ENCODE peak calls at places on chromosome 17, in seven cellular contexts. One of them, this sample, is unnamed.

GRCh38 chr17:40072481-40073346 is 9.9 kb downstream of the THRA start:
- DNase-seq in mesenchymal stem cell: no peak
- DNase-seq in neuronal stem cell: no peak
- DNase-seq in mesendoderm: no peak
- DNase-seq in H9: peak
- DNase-seq in H1: no peak
- DNase-seq in trophoblast cell: no peak
- DNase-seq in this sample: no peak

GRCh38 chr17:4579678-4580077 is 4.7 kb upstream of the SMTNL2 start:
- DNase-seq in mesenchymal stem cell: no peak
- DNase-seq in neuronal stem cell: no peak
- DNase-seq in mesendoderm: no peak
- DNase-seq in H9: no peak
- DNase-seq in H1: no peak
- DNase-seq in trophoblast cell: no peak
- DNase-seq in this sample: no peak

GRCh38 chr17:30551666-30552339 is 74.6 kb downstream of the GOSR1 start:
- DNase-seq in mesenchymal stem cell: no peak
- DNase-seq in neuronal stem cell: no peak
- DNase-seq in mesendoderm: no peak
- DNase-seq in H9: peak
- DNase-seq in H1: peak
- DNase-seq in trophoblast cell: peak
- DNase-seq in this sample: no peak

GRCh38 chr17:40550608-40551007 is 14.7 kb downstream of the CCR7 start:
- DNase-seq in mesenchymal stem cell: peak
- DNase-seq in neuronal stem cell: no peak
- DNase-seq in mesendoderm: no peak
- DNase-seq in H9: no peak
- DNase-seq in H1: no peak
- DNase-seq in trophoblast cell: no peak
- DNase-seq in this sample: peak

GRCh38 chr17:81328489-81328888 is 33.4 kb upstream of the SLC38A10 start:
- DNase-seq in mesenchymal stem cell: no peak
- DNase-seq in neuronal stem cell: no peak
- DNase-seq in mesendoderm: no peak
- DNase-seq in H9: no peak
- DNase-seq in H1: no peak
- DNase-seq in trophoblast cell: no peak
- DNase-seq in this sample: no peak

GRCh38 chr17:36885161-36885735 is 52.0 kb upstream of the LHX1 start:
- DNase-seq in mesenchymal stem cell: no peak
- DNase-seq in neuronal stem cell: no peak
- DNase-seq in mesendoderm: peak
- DNase-seq in H9: no peak
- DNase-seq in H1: no peak
- DNase-seq in trophoblast cell: no peak
- DNase-seq in this sample: no peak

GRCh38 chr17:55830699-55831098 is 79.8 kb downstream of the PCTP start:
- DNase-seq in mesenchymal stem cell: no peak
- DNase-seq in neuronal stem cell: no peak
- DNase-seq in mesendoderm: no peak
- DNase-seq in H9: no peak
- DNase-seq in H1: no peak
- DNase-seq in trophoblast cell: no peak
- DNase-seq in this sample: no peak

GRCh38 chr17:16379654-16380053 is 1.2 kb upstream of the UBB start:
- DNase-seq in mesenchymal stem cell: no peak
- DNase-seq in neuronal stem cell: no peak
- DNase-seq in mesendoderm: peak
- DNase-seq in H9: no peak
- DNase-seq in H1: no peak
- DNase-seq in trophoblast cell: no peak
- DNase-seq in this sample: no peak

GRCh38 chr17:7015587-7016020 is 3.2 kb downstream of the RNASEK start:
- DNase-seq in mesenchymal stem cell: no peak
- DNase-seq in neuronal stem cell: no peak
- DNase-seq in mesendoderm: no peak
- DNase-seq in H9: no peak
- DNase-seq in H1: no peak
- DNase-seq in trophoblast cell: no peak
- DNase-seq in this sample: no peak

GRCh38 chr17:3691539-3692166 is 4.3 kb downstream of the P2RX5 start:
- DNase-seq in mesenchymal stem cell: no peak
- DNase-seq in neuronal stem cell: no peak
- DNase-seq in mesendoderm: peak
- DNase-seq in H9: peak
- DNase-seq in H1: peak
- DNase-seq in trophoblast cell: no peak
- DNase-seq in this sample: no peak

GRCh38 chr17:6073620-6074019 is 3.4 kb downstream of the WSCD1 start:
- DNase-seq in mesenchymal stem cell: no peak
- DNase-seq in neuronal stem cell: no peak
- DNase-seq in mesendoderm: no peak
- DNase-seq in H9: no peak
- DNase-seq in H1: no peak
- DNase-seq in trophoblast cell: no peak
- DNase-seq in this sample: no peak

GRCh38 chr17:37082985-37083384 is 134.2 kb downstream of the AATF start:
- DNase-seq in mesenchymal stem cell: no peak
- DNase-seq in neuronal stem cell: no peak
- DNase-seq in mesendoderm: no peak
- DNase-seq in H9: no peak
- DNase-seq in H1: no peak
- DNase-seq in trophoblast cell: no peak
- DNase-seq in this sample: no peak

GRCh38 chr17:73647331-73647730 is 3.1 kb upstream of the SDK2 start:
- DNase-seq in mesenchymal stem cell: no peak
- DNase-seq in neuronal stem cell: no peak
- DNase-seq in mesendoderm: no peak
- DNase-seq in H9: no peak
- DNase-seq in H1: no peak
- DNase-seq in trophoblast cell: no peak
- DNase-seq in this sample: no peak

GRCh38 chr17:48804936-48805411 is 12.1 kb downstream of the TTLL6 start:
- DNase-seq in mesenchymal stem cell: peak
- DNase-seq in neuronal stem cell: peak
- DNase-seq in mesendoderm: peak
- DNase-seq in H9: peak
- DNase-seq in H1: peak
- DNase-seq in trophoblast cell: peak
- DNase-seq in this sample: peak

GRCh38 chr17:80152057-80152831 is 5.3 kb upstream of the EIF4A3 start:
- DNase-seq in mesenchymal stem cell: peak
- DNase-seq in neuronal stem cell: no peak
- DNase-seq in mesendoderm: peak
- DNase-seq in H9: no peak
- DNase-seq in H1: no peak
- DNase-seq in trophoblast cell: peak
- DNase-seq in this sample: peak

GRCh38 chr17:29929006-29929543 is 953 bp downstream of the SSH2 start:
- DNase-seq in mesenchymal stem cell: peak
- DNase-seq in neuronal stem cell: peak
- DNase-seq in mesendoderm: peak
- DNase-seq in H9: peak
- DNase-seq in H1: peak
- DNase-seq in trophoblast cell: no peak
- DNase-seq in this sample: no peak

GRCh38 chr17:66379539-66379938 is 77.1 kb downstream of the PRKCA start:
- DNase-seq in mesenchymal stem cell: no peak
- DNase-seq in neuronal stem cell: no peak
- DNase-seq in mesendoderm: no peak
- DNase-seq in H9: no peak
- DNase-seq in H1: no peak
- DNase-seq in trophoblast cell: no peak
- DNase-seq in this sample: no peak

GRCh38 chr17:61528171-61528570 is 62.8 kb downstream of the NACA2 start:
- DNase-seq in mesenchymal stem cell: no peak
- DNase-seq in neuronal stem cell: no peak
- DNase-seq in mesendoderm: no peak
- DNase-seq in H9: no peak
- DNase-seq in H1: no peak
- DNase-seq in trophoblast cell: no peak
- DNase-seq in this sample: no peak

GRCh38 chr17:27872776-27873175 is 20.4 kb downstream of the LYRM9 start:
- DNase-seq in mesenchymal stem cell: no peak
- DNase-seq in neuronal stem cell: no peak
- DNase-seq in mesendoderm: no peak
- DNase-seq in H9: no peak
- DNase-seq in H1: no peak
- DNase-seq in trophoblast cell: peak
- DNase-seq in this sample: no peak

GRCh38 chr17:82250868-82251500 is 22.1 kb downstream of the SLC16A3 start:
- DNase-seq in mesenchymal stem cell: no peak
- DNase-seq in neuronal stem cell: no peak
- DNase-seq in mesendoderm: no peak
- DNase-seq in H9: no peak
- DNase-seq in H1: no peak
- DNase-seq in trophoblast cell: no peak
- DNase-seq in this sample: no peak

GRCh38 chr17:6494239-6494941 is 50.1 kb downstream of the PIMREG start:
- DNase-seq in mesenchymal stem cell: no peak
- DNase-seq in neuronal stem cell: no peak
- DNase-seq in mesendoderm: no peak
- DNase-seq in H9: no peak
- DNase-seq in H1: no peak
- DNase-seq in trophoblast cell: no peak
- DNase-seq in this sample: no peak

GRCh38 chr17:13541032-13541480 is 60.7 kb downstream of the HS3ST3A1 start:
- DNase-seq in mesenchymal stem cell: peak
- DNase-seq in neuronal stem cell: no peak
- DNase-seq in mesendoderm: no peak
- DNase-seq in H9: no peak
- DNase-seq in H1: no peak
- DNase-seq in trophoblast cell: no peak
- DNase-seq in this sample: peak

GRCh38 chr17:74852237-74853047 is 7.2 kb downstream of the GRIN2C start:
- DNase-seq in mesenchymal stem cell: no peak
- DNase-seq in neuronal stem cell: peak
- DNase-seq in mesendoderm: peak
- DNase-seq in H9: peak
- DNase-seq in H1: peak
- DNase-seq in trophoblast cell: no peak
- DNase-seq in this sample: no peak

GRCh38 chr17:6938637-6939036 is 57.2 kb upstream of the ALOX12 start:
- DNase-seq in mesenchymal stem cell: no peak
- DNase-seq in neuronal stem cell: no peak
- DNase-seq in mesendoderm: no peak
- DNase-seq in H9: no peak
- DNase-seq in H1: no peak
- DNase-seq in trophoblast cell: no peak
- DNase-seq in this sample: no peak

GRCh38 chr17:74325743-74326379 is at the start of gene KIF19:
- DNase-seq in mesenchymal stem cell: no peak
- DNase-seq in neuronal stem cell: peak
- DNase-seq in mesendoderm: peak
- DNase-seq in H9: peak
- DNase-seq in H1: peak
- DNase-seq in trophoblast cell: no peak
- DNase-seq in this sample: no peak

GRCh38 chr17:71085238-71086033 is 916.1 kb downstream of the KCNJ2 start:
- DNase-seq in mesenchymal stem cell: no peak
- DNase-seq in neuronal stem cell: peak
- DNase-seq in mesendoderm: peak
- DNase-seq in H9: peak
- DNase-seq in H1: peak
- DNase-seq in trophoblast cell: no peak
- DNase-seq in this sample: no peak

GRCh38 chr17:83078378-83079339 is 750 bp upstream of the METRNL start:
- DNase-seq in mesenchymal stem cell: peak
- DNase-seq in neuronal stem cell: peak
- DNase-seq in mesendoderm: no peak
- DNase-seq in H9: no peak
- DNase-seq in H1: no peak
- DNase-seq in trophoblast cell: no peak
- DNase-seq in this sample: no peak

DNA sequence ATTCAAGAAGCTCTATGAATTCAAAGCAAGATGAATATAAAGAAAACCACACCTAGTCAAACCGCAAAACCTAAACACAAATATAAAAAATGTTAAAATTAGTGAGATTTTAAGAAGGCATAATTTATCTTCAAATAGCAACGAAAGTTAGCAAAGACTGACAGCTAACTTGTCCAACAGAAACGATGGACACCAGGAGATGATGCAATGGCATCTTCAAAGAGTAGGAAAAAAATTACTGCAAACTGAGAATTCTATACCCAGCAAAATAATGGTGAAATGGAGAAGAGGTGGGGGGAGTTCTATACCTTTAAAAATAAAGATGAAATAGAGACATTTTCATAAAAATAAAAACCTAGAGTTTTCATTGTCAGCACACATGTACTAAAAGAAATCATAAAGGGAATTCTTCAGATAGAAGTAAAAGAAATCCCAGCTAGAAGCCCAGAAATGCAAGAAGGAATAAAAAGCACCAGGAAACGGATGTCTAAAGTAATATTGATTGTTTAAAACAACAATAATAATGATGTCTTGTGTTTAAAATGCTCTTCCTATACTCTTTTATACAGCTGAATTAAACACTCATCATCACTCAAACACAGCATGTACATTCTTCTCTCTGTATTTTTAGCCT is 24.6 kb upstream of the TANC2 start:
- DNase-seq in mesenchymal stem cell: no peak
- DNase-seq in neuronal stem cell: no peak
- DNase-seq in mesendoderm: no peak
- DNase-seq in H9: no peak
- DNase-seq in H1: no peak
- DNase-seq in trophoblast cell: no peak
- DNase-seq in this sample: no peak
- H3K18ac ChIP-seq in mesenchymal stem cell: no peak
- H3K18ac ChIP-seq in neuronal stem cell: no peak
- H3K18ac ChIP-seq in mesendoderm: no peak
- H3K18ac ChIP-seq in H9: no peak
- H3K18ac ChIP-seq in H1: no peak
- H3K18ac ChIP-seq in trophoblast cell: no peak
- H3K18ac ChIP-seq in this sample: no peak

GRCh38 chr17:21356537-21357127 is 19.5 kb upstream of the KCNJ12 start:
- DNase-seq in mesenchymal stem cell: no peak
- DNase-seq in neuronal stem cell: no peak
- DNase-seq in mesendoderm: no peak
- DNase-seq in H9: no peak
- DNase-seq in H1: no peak
- DNase-seq in trophoblast cell: no peak
- DNase-seq in this sample: no peak
- H3K18ac ChIP-seq in mesenchymal stem cell: no peak
- H3K18ac ChIP-seq in neuronal stem cell: no peak
- H3K18ac ChIP-seq in mesendoderm: no peak
- H3K18ac ChIP-seq in H9: no peak
- H3K18ac ChIP-seq in H1: no peak
- H3K18ac ChIP-seq in trophoblast cell: no peak
- H3K18ac ChIP-seq in this sample: no peak

GRCh38 chr17:57630736-57631135 is 114.4 kb downstream of the CCDC182 start:
- DNase-seq in mesenchymal stem cell: no peak
- DNase-seq in neuronal stem cell: no peak
- DNase-seq in mesendoderm: no peak
- DNase-seq in H9: no peak
- DNase-seq in H1: no peak
- DNase-seq in trophoblast cell: no peak
- DNase-seq in this sample: no peak
- H3K18ac ChIP-seq in mesenchymal stem cell: no peak
- H3K18ac ChIP-seq in neuronal stem cell: no peak
- H3K18ac ChIP-seq in mesendoderm: no peak
- H3K18ac ChIP-seq in H9: no peak
- H3K18ac ChIP-seq in H1: no peak
- H3K18ac ChIP-seq in trophoblast cell: no peak
- H3K18ac ChIP-seq in this sample: no peak

GRCh38 chr17:46917516-46917915 is 5.4 kb upstream of the GOSR2 start:
- DNase-seq in mesenchymal stem cell: no peak
- DNase-seq in neuronal stem cell: no peak
- DNase-seq in mesendoderm: no peak
- DNase-seq in H9: no peak
- DNase-seq in H1: no peak
- DNase-seq in trophoblast cell: no peak
- DNase-seq in this sample: no peak
- H3K18ac ChIP-seq in mesenchymal stem cell: no peak
- H3K18ac ChIP-seq in neuronal stem cell: no peak
- H3K18ac ChIP-seq in mesendoderm: no peak
- H3K18ac ChIP-seq in H9: no peak
- H3K18ac ChIP-seq in H1: no peak
- H3K18ac ChIP-seq in trophoblast cell: no peak
- H3K18ac ChIP-seq in this sample: no peak

This sample was measured in IMR-90.